ENCODE peak calls at places on chromosomes 2 and 18, in four cellular contexts. One of them, this sample, is unnamed.

GRCh38 chr2:233373316-233373715 is 19.0 kb downstream of the DGKD start:
- DNase-seq in WTC11: no peak
- DNase-seq in HepG2: no peak
- DNase-seq in K562: no peak
- DNase-seq in this sample: no peak

GRCh38 chr2:80326861-80327260 is 22.3 kb upstream of the LRRTM1 start:
- DNase-seq in K562: no peak
- DNase-seq in WTC11: no peak
- DNase-seq in HepG2: no peak
- DNase-seq in this sample: no peak

GRCh38 chr18:71036783-71037182 is 747.9 kb downstream of the SOCS6 start:
- DNase-seq in HepG2: peak
- DNase-seq in K562: no peak
- DNase-seq in WTC11: no peak
- DNase-seq in this sample: no peak

GRCh38 chr18:10379511-10379910 is 74.9 kb upstream of the APCDD1 start:
- DNase-seq in HepG2: no peak
- DNase-seq in WTC11: no peak
- DNase-seq in K562: no peak
- DNase-seq in this sample: no peak

GRCh38 chr18:65938592-65939372 is 188.0 kb downstream of the CDH7 start:
- DNase-seq in HepG2: peak
- DNase-seq in WTC11: peak
- DNase-seq in K562: no peak
- DNase-seq in this sample: peak

GRCh38 chr2:61853086-61853847 is 593 bp downstream of the FAM161A start:
- DNase-seq in WTC11: no peak
- DNase-seq in HepG2: peak
- DNase-seq in K562: peak
- DNase-seq in this sample: peak

GRCh38 chr2:216183459-216183858 is 74.3 kb downstream of the XRCC5 start:
- DNase-seq in K562: no peak
- DNase-seq in HepG2: no peak
- DNase-seq in WTC11: no peak
- DNase-seq in this sample: no peak

GRCh38 chr2:196337618-196337953 is 166.2 kb upstream of the STK17B start:
- DNase-seq in HepG2: no peak
- DNase-seq in WTC11: no peak
- DNase-seq in K562: no peak
- DNase-seq in this sample: peak

GRCh38 chr2:195026261-195026660 is 630.8 kb upstream of the SLC39A10 start:
- DNase-seq in HepG2: no peak
- DNase-seq in WTC11: no peak
- DNase-seq in K562: no peak
- DNase-seq in this sample: no peak

GRCh38 chr2:240953426-240954425 is 44.7 kb upstream of the SNED1 start:
- DNase-seq in K562: no peak
- DNase-seq in HepG2: no peak
- DNase-seq in WTC11: no peak
- DNase-seq in this sample: no peak

GRCh38 chr18:62799977-62800376 is 84.6 kb downstream of the PHLPP1 start:
- DNase-seq in HepG2: no peak
- DNase-seq in WTC11: no peak
- DNase-seq in K562: no peak
- DNase-seq in this sample: no peak

GRCh38 chr2:203155406-203155805 is 83.4 kb upstream of the CYP20A1 start:
- DNase-seq in HepG2: no peak
- DNase-seq in K562: no peak
- DNase-seq in WTC11: no peak
- DNase-seq in this sample: no peak

GRCh38 chr2:95799490-95799889 is 192.1 kb downstream of the ANKRD36C start:
- DNase-seq in HepG2: no peak
- DNase-seq in WTC11: peak
- DNase-seq in K562: no peak
- DNase-seq in this sample: no peak

GRCh38 chr2:105744909-105745853 is at the start of gene NCK2:
- DNase-seq in K562: peak
- DNase-seq in HepG2: no peak
- DNase-seq in WTC11: peak
- DNase-seq in this sample: peak

GRCh38 chr2:111167238-111168162 is 46.8 kb downstream of the BCL2L11 start:
- DNase-seq in K562: no peak
- DNase-seq in WTC11: no peak
- DNase-seq in HepG2: no peak
- DNase-seq in this sample: no peak

GRCh38 chr18:25518716-25519053 is 166.7 kb upstream of the ZNF521 start:
- DNase-seq in HepG2: no peak
- DNase-seq in K562: no peak
- DNase-seq in WTC11: no peak
- DNase-seq in this sample: no peak

GRCh38 chr2:26173596-26174482 is 951 bp downstream of the GAREM2 start:
- DNase-seq in K562: peak
- DNase-seq in WTC11: peak
- DNase-seq in HepG2: no peak
- DNase-seq in this sample: no peak

GRCh38 chr2:26170795-26171194 is 2.1 kb upstream of the GAREM2 start:
- DNase-seq in K562: no peak
- DNase-seq in WTC11: no peak
- DNase-seq in HepG2: no peak
- DNase-seq in this sample: no peak

GRCh38 chr2:26174691-26175181 is 1.8 kb downstream of the GAREM2 start:
- DNase-seq in K562: peak
- DNase-seq in WTC11: no peak
- DNase-seq in HepG2: no peak
- DNase-seq in this sample: no peak

GRCh38 chr2:26172866-26173595 is at the start of gene GAREM2:
- DNase-seq in K562: peak
- DNase-seq in WTC11: peak
- DNase-seq in HepG2: no peak
- DNase-seq in this sample: peak

DNA sequence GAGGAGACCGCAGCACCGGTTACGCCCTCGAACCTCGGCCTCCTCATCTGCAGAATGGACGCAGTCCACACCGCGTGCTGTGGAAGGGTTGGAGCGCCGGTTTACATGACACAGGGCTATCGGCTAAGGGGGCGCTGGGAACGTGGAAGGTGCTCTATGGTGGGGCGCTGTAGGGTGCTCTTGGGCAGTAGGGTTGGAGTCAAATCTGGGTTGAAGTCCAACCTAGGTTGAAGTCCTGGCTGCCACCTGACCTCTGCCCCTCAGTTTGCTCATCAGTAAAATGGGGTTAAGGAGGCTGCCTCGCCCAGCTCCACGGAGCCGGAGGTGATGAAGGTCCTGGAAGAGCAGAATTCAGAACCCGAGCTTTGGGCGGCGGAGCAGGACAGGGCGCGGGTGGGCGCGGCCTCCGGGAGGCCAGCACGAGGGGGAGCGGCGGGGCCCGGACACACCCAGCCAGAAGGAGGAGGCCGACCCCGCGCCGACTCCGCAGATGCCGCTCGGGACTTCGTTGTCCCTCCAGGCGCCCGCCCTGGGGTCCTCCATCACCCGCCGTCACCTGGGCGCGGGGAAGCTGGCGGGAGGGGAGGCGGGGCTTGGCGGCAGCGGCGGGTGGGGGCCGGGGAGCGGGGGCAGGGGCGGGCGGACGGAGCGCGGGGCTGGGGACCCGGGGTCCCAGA is 561 bp upstream of the GAREM2 start:
- DNase-seq in HepG2: no peak
- DNase-seq in K562: peak
- DNase-seq in WTC11: peak
- DNase-seq in this sample: peak
- TF ChIP-seq ELF4 in HepG2: no peak
- TF ChIP-seq ELF4 in K562: no peak
- TF ChIP-seq ELF4 in WTC11: no peak
- TF ChIP-seq ELF4 in this sample: no peak

GRCh38 chr2:120109186-120110061 is 96.5 kb downstream of the EPB41L5 start:
- DNase-seq in K562: peak
- DNase-seq in WTC11: no peak
- DNase-seq in HepG2: peak
- DNase-seq in this sample: peak
- TF ChIP-seq ELF4 in K562: no peak
- TF ChIP-seq ELF4 in WTC11: no peak
- TF ChIP-seq ELF4 in HepG2: no peak
- TF ChIP-seq ELF4 in this sample: no peak

GRCh38 chr2:50724837-50725236 is 307.1 kb downstream of the NRXN1 start:
- DNase-seq in WTC11: no peak
- DNase-seq in HepG2: no peak
- DNase-seq in K562: no peak
- DNase-seq in this sample: no peak

GRCh38 chr2:50720695-50721314 is 311.1 kb downstream of the NRXN1 start:
- DNase-seq in HepG2: no peak
- DNase-seq in WTC11: no peak
- DNase-seq in K562: no peak
- DNase-seq in this sample: no peak

GRCh38 chr2:50726186-50726585 is 305.7 kb downstream of the NRXN1 start:
- DNase-seq in K562: no peak
- DNase-seq in HepG2: no peak
- DNase-seq in WTC11: no peak
- DNase-seq in this sample: no peak

GRCh38 chr2:50722828-50723227 is 309.1 kb downstream of the NRXN1 start:
- DNase-seq in WTC11: no peak
- DNase-seq in HepG2: no peak
- DNase-seq in K562: no peak
- DNase-seq in this sample: no peak

DNA sequence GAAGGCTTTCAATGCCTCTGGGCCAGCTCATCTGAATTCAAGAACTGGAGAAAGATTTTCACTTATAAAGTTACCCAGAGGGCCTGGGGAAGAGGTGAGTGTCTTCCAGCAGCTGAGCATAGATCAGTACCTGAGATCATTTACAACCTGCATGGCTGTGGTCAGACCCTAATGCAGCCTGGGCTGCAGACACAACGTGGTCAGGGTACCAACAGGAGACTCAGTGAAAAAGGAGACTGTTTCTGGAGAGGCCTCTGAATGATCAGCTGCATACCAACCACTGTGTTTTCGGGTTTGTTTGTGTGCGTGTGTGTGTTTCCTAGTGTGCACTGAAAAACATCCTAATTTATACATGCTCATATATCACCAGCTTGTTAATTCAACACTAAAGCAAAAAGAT is 308.4 kb downstream of the NRXN1 start:
- DNase-seq in HepG2: no peak
- DNase-seq in K562: no peak
- DNase-seq in WTC11: no peak
- DNase-seq in this sample: no peak
- TF ChIP-seq ELF4 in HepG2: no peak
- TF ChIP-seq ELF4 in K562: no peak
- TF ChIP-seq ELF4 in WTC11: no peak
- TF ChIP-seq ELF4 in this sample: no peak

GRCh38 chr2:55224761-55225261 is 7.3 kb downstream of the CLHC1 start:
- DNase-seq in WTC11: no peak
- DNase-seq in K562: no peak
- DNase-seq in HepG2: no peak
- DNase-seq in this sample: no peak
- TF ChIP-seq ELF4 in WTC11: no peak
- TF ChIP-seq ELF4 in K562: no peak
- TF ChIP-seq ELF4 in HepG2: no peak
- TF ChIP-seq ELF4 in this sample: no peak

GRCh38 chr18:48782381-48782841 is 168.4 kb downstream of the SMAD7 start:
- DNase-seq in K562: no peak
- DNase-seq in WTC11: no peak
- DNase-seq in HepG2: no peak
- DNase-seq in this sample: no peak
- TF ChIP-seq ELF4 in K562: no peak
- TF ChIP-seq ELF4 in WTC11: no peak
- TF ChIP-seq ELF4 in HepG2: no peak
- TF ChIP-seq ELF4 in this sample: no peak

DNA sequence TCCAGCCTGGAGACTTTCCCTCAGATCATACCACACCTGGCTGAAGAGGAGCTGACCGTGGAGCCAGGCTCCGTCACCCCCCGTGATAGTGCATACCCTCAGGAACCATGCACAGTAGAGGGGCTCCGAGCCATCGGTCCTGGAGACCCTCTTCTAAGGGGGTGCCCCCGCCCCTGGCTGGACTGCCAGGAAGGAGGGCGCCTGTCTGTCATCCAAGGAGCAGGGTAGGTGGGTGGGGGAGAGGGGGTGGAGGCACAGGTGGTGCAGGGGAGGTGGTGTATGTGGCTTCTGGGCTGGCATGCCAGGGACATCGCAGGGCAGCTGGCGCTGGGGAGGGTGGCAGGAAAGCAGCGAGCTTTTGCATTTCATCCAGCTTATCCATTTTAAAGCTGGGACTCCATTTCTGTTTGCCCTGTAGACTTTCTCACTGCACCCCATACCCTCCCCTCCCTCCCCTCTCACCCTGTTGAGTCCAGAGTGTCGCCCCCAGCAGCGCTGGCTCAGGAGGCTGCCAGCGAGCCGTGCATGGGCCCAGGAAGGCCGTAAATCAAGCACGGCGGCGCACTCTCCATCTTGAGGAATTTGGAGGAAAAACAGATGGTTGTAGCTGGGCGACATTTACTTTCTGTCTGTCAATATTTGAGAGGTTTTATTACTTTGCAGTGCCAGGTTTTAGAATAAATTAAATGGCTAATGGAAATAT is 56.2 kb upstream of the HS6ST1 start:
- DNase-seq in WTC11: peak
- DNase-seq in K562: no peak
- DNase-seq in HepG2: no peak
- DNase-seq in this sample: no peak
- TF ChIP-seq ELF4 in WTC11: no peak
- TF ChIP-seq ELF4 in K562: no peak
- TF ChIP-seq ELF4 in HepG2: no peak
- TF ChIP-seq ELF4 in this sample: no peak

GRCh38 chr18:68447286-68447685 is 267.6 kb downstream of the TMX3 start:
- DNase-seq in WTC11: no peak
- DNase-seq in K562: no peak
- DNase-seq in HepG2: no peak
- DNase-seq in this sample: no peak
- TF ChIP-seq ELF4 in WTC11: no peak
- TF ChIP-seq ELF4 in K562: no peak
- TF ChIP-seq ELF4 in HepG2: no peak
- TF ChIP-seq ELF4 in this sample: no peak

GRCh38 chr2:198328454-198328853 is 524.1 kb downstream of the PLCL1 start:
- DNase-seq in K562: no peak
- DNase-seq in WTC11: no peak
- DNase-seq in HepG2: no peak
- DNase-seq in this sample: no peak

GRCh38 chr2:198327526-198327925 is 523.1 kb downstream of the PLCL1 start:
- DNase-seq in WTC11: no peak
- DNase-seq in K562: no peak
- DNase-seq in HepG2: no peak
- DNase-seq in this sample: no peak

GRCh38 chr2:198325359-198325758 is 521.0 kb downstream of the PLCL1 start:
- DNase-seq in K562: no peak
- DNase-seq in WTC11: no peak
- DNase-seq in HepG2: no peak
- DNase-seq in this sample: no peak

GRCh38 chr2:198324071-198324470 is 519.7 kb downstream of the PLCL1 start:
- DNase-seq in HepG2: no peak
- DNase-seq in K562: no peak
- DNase-seq in WTC11: no peak
- DNase-seq in this sample: no peak

GRCh38 chr2:198326431-198326830 is 522.0 kb downstream of the PLCL1 start:
- DNase-seq in HepG2: no peak
- DNase-seq in K562: no peak
- DNase-seq in WTC11: no peak
- DNase-seq in this sample: no peak
- TF ChIP-seq ELF4 in HepG2: no peak
- TF ChIP-seq ELF4 in K562: no peak
- TF ChIP-seq ELF4 in WTC11: no peak
- TF ChIP-seq ELF4 in this sample: no peak